ENCODE peak calls at places on chromosomes 3 and 15, in ten cellular contexts. V is mammary epithelial cell, L is Karpas-422, J is neuronal stem cell, W is GM23248, Q is DND-41, Z is K562, O is fibroblast of lung, M is HepG2, N is neural progenitor cell. E is an unnamed sample.

GRCh38 chr3:147705626-147706025 is 296.5 kb downstream of the ZIC1 start:
- DNase-seq in V (no peak), Q (no peak), J (no peak), W (no peak), N (no peak), Z (no peak), L (no peak), M (no peak), O (no peak), E (no peak)

GRCh38 chr3:188037116-188037718 is 116.7 kb upstream of the LPP start:
- DNase-seq in N (peak), J (no peak), V (peak), L (no peak), O (peak), W (peak), M (peak), Z (no peak), Q (no peak), E (peak)

GRCh38 chr3:61807865-61808276 is 246.5 kb downstream of the PTPRG start:
- DNase-seq in M (peak), V (no peak), J (no peak), O (peak), Q (no peak), Z (no peak), W (no peak), L (no peak), N (peak), E (no peak)

GRCh38 chr3:184636774-184637316 is 75.0 kb downstream of the MAGEF1 start:
- DNase-seq in N (peak), J (no peak), W (peak), M (no peak), Q (no peak), V (peak), L (no peak), O (peak), Z (no peak), E (peak)

GRCh38 chr15:27498700-27499099 is 527.7 kb downstream of the GABRG3 start:
- DNase-seq in V (no peak), O (no peak), M (no peak), N (no peak), Z (peak), Q (no peak), J (no peak), W (no peak), L (no peak), E (no peak)

GRCh38 chr15:72068826-72069225 is 49.1 kb downstream of the MYO9A start:
- DNase-seq in J (no peak), O (no peak), Z (no peak), M (no peak), L (peak), Q (no peak), N (no peak), W (no peak), V (no peak), E (no peak)

GRCh38 chr3:45978348-45978747 is 17.3 kb downstream of the FYCO1 start:
- DNase-seq in N (no peak), J (no peak), M (no peak), V (peak), W (no peak), L (no peak), Z (no peak), O (no peak), Q (peak), E (no peak)

GRCh38 chr3:162338514-162338913 is 841.9 kb downstream of the OTOL1 start:
- DNase-seq in W (no peak), J (no peak), M (no peak), O (peak), Z (no peak), L (no peak), V (no peak), N (no peak), Q (no peak), E (no peak)

GRCh38 chr3:37940242-37940908 is 50.2 kb upstream of the VILL start:
- DNase-seq in Q (no peak), N (no peak), L (no peak), Z (no peak), W (no peak), J (no peak), V (no peak), O (no peak), M (no peak), E (no peak)

GRCh38 chr15:90436952-90437351 is 48.9 kb downstream of the IQGAP1 start:
- DNase-seq in J (no peak), M (no peak), N (no peak), W (no peak), O (no peak), Q (no peak), L (no peak), V (no peak), Z (no peak), E (no peak)

GRCh38 chr3:134001251-134001650 is 28.5 kb downstream of the SLCO2A1 start:
- DNase-seq in Q (no peak), V (no peak), W (no peak), L (no peak), M (no peak), N (no peak), J (no peak), O (no peak), Z (no peak), E (no peak)

GRCh38 chr3:116059421-116060096 is 385.7 kb downstream of the LSAMP start:
- DNase-seq in W (peak), Z (peak), J (no peak), L (no peak), M (peak), N (peak), V (peak), O (peak), Q (no peak), E (peak)

GRCh38 chr3:72047472-72047871 is 262.5 kb upstream of the PROK2 start:
- DNase-seq in M (no peak), Q (no peak), N (no peak), Z (no peak), W (no peak), O (peak), V (peak), L (no peak), J (no peak), E (no peak)

GRCh38 chr3:36796896-36797295 is 32.5 kb upstream of the DCLK3 start:
- DNase-seq in Z (no peak), N (no peak), Q (no peak), J (no peak), M (no peak), O (peak), W (peak), L (no peak), V (peak), E (no peak)

GRCh38 chr3:54889731-54890130 is 38.1 kb downstream of the LRTM1 start:
- DNase-seq in W (no peak), M (no peak), V (no peak), N (no peak), O (no peak), Z (no peak), J (no peak), Q (no peak), L (no peak), E (no peak)

GRCh38 chr3:31145062-31145461 is 250.6 kb upstream of the GADL1 start:
- DNase-seq in M (no peak), V (no peak), Q (no peak), J (no peak), O (no peak), N (no peak), Z (no peak), L (no peak), W (no peak), E (no peak)

GRCh38 chr15:63833246-63833696 is 477 bp downstream of the HERC1 start:
- DNase-seq in J (peak), Q (peak), Z (peak), W (peak), L (peak), V (peak), M (no peak), O (peak), N (peak), E (no peak)

GRCh38 chr3:108509263-108509662 is 1.1 kb downstream of the MYH15 start:
- DNase-seq in M (no peak), Z (no peak), W (no peak), Q (no peak), V (no peak), O (no peak), N (no peak), L (no peak), J (no peak), E (no peak)

GRCh38 chr15:64642875-64643274 is 132.5 kb downstream of the RBPMS2 start:
- DNase-seq in J (no peak), L (no peak), Q (no peak), Z (no peak), M (peak), W (no peak), V (no peak), N (no peak), O (no peak), E (no peak)

GRCh38 chr15:87419341-87419740 is 837.2 kb downstream of the NTRK3 start:
- DNase-seq in V (peak), Q (no peak), L (no peak), N (no peak), O (peak), W (no peak), J (no peak), Z (no peak), M (no peak), E (no peak)

GRCh38 chr15:38398134-38398533 is 55.8 kb upstream of the FAM98B start:
- DNase-seq in O (peak), N (no peak), V (peak), M (peak), L (no peak), W (peak), Q (no peak), J (no peak), Z (no peak), E (no peak)

GRCh38 chr15:90191795-90192494 is 9.2 kb upstream of the SEMA4B start:
- DNase-seq in N (no peak), Z (peak), W (no peak), O (peak), Q (peak), V (peak), J (no peak), M (peak), L (peak), E (no peak)

GRCh38 chr3:70737656-70738309 is 425.3 kb upstream of the MDFIC2 start:
- DNase-seq in N (no peak), Z (no peak), W (no peak), L (no peak), J (no peak), V (no peak), M (peak), O (no peak), Q (no peak), E (no peak)

GRCh38 chr3:24139463-24140412 is 194.7 kb downstream of the NR1D2 start:
- DNase-seq in Q (no peak), Z (no peak), J (no peak), L (no peak), O (no peak), W (no peak), M (no peak), V (no peak), N (no peak), E (no peak)

GRCh38 chr15:47484119-47484518 is 233.2 kb upstream of the SEMA6D start:
- DNase-seq in V (no peak), W (no peak), M (no peak), O (peak), N (no peak), L (no peak), Z (no peak), J (no peak), Q (no peak), E (no peak)

GRCh38 chr3:36647423-36647853 is 116.9 kb downstream of the DCLK3 start:
- DNase-seq in J (no peak), L (no peak), M (no peak), V (no peak), Q (no peak), O (peak), N (no peak), Z (peak), W (peak), E (no peak)

GRCh38 chr3:111737056-111737711 is 121.9 kb upstream of the PHLDB2 start:
- DNase-seq in Q (no peak), O (no peak), V (no peak), Z (no peak), M (no peak), N (no peak), L (no peak), W (no peak), J (no peak), E (no peak)

GRCh38 chr15:72227192-72227586 is 3.8 kb downstream of the PKM start:
- DNase-seq in M (peak), V (peak), O (peak), N (no peak), Z (peak), J (no peak), W (peak), L (no peak), Q (peak), E (no peak)

GRCh38 chr3:41159581-41160189 is 39.6 kb upstream of the CTNNB1 start:
- DNase-seq in O (no peak), Z (no peak), M (no peak), W (no peak), V (peak), J (no peak), L (no peak), N (no peak), Q (no peak), E (no peak)

GRCh38 chr3:107574650-107575049 is 51.9 kb downstream of the BBX start:
- DNase-seq in Z (peak), Q (no peak), W (peak), N (peak), L (peak), V (peak), J (no peak), M (peak), O (peak), E (no peak)

GRCh38 chr3:52535411-52536111 is 844 bp upstream of the UQCC5 start:
- DNase-seq in Z (no peak), J (no peak), M (no peak), N (no peak), O (no peak), Q (peak), W (no peak), L (no peak), V (no peak), E (no peak)

GRCh38 chr3:62562017-62562416 is 188.7 kb upstream of the FEZF2 start:
- DNase-seq in W (peak), Z (no peak), M (no peak), Q (no peak), V (no peak), O (peak), J (no peak), L (no peak), N (no peak), E (no peak)

GRCh38 chr3:194330579-194330978 is 20.5 kb downstream of the CPN2 start:
- DNase-seq in J (no peak), Q (no peak), N (no peak), O (peak), V (peak), W (peak), M (no peak), L (no peak), Z (no peak), E (no peak)

GRCh38 chr3:52537726-52538421 is 1.5 kb downstream of the UQCC5 start:
- DNase-seq in N (no peak), V (no peak), Z (no peak), M (no peak), J (no peak), W (peak), Q (peak), L (no peak), O (no peak), E (no peak)

GRCh38 chr15:99210334-99210733 is 39.0 kb downstream of the TTC23 start:
- DNase-seq in M (no peak), O (no peak), L (no peak), V (no peak), Q (no peak), Z (no peak), N (no peak), W (no peak), J (no peak), E (no peak)

GRCh38 chr3:125119752-125120369 is 64.1 kb upstream of the HEG1 start:
- DNase-seq in L (peak), Q (no peak), Z (no peak), V (no peak), N (no peak), J (no peak), M (no peak), W (no peak), O (no peak), E (no peak)
- H3K9ac ChIP-seq in L (peak), Q (no peak), Z (no peak), V (no peak), N (no peak), J (no peak), M (no peak), W (no peak), O (no peak), E (peak)

DNA sequence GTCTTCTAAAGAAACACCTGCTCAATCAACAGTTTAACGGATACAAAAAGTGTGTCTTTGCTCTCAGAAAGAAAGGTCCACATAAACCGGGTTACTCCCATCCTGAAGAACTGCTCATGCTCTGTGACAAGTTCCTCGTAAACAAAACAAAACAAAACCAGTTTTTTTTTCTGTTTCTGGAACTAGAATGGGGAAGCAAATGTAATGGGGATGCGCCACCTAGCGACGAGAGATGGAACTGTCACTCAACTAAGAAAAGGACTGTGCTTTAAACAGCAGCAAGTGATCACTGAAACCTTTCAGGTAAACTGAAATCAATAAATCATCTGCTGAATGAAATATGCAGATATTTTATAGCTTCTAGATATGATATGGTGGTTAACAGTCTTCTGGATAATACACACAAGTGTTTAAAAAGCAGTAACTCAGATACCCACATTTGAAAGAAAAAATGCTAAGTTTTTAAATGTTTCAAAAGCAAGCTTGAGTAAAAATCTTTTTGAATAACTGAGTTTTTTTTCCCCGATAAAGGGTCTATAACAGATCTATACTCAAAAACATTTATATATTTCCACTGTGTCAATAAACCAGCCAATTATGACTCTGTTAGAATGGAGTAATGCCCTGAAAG is 10.9 kb downstream of the TM2D3 start:
- DNase-seq in W (peak), N (peak), O (peak), V (peak), Q (peak), M (peak), J (peak), Z (peak), L (peak), E (peak)
- H3K9ac ChIP-seq in W (peak), N (no peak), O (no peak), V (no peak), Q (no peak), M (no peak), J (no peak), Z (no peak), L (no peak), E (no peak)

DNA sequence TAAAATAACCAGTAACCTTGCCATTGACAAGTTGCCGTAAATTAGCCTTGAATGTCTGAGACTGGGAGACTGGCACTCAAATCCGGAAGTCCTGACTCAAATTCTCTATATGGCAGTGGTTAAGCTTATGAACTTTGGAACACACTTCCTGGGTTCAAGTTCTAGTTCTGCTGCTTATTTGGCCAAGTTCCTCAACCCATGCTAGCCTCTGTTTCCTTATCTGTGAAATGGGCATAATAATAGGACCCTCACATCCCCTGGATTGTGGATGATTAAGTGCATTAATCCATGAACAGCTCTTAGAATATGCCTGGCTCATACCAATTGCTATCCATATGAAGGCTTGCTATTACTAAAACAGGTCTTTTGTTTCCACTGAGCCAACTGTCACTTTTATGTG is 311.5 kb downstream of the EDEM1 start:
- DNase-seq in J (no peak), Z (no peak), W (no peak), M (no peak), Q (no peak), N (no peak), V (no peak), L (no peak), O (no peak), E (no peak)
- H3K9ac ChIP-seq in J (no peak), Z (no peak), W (no peak), M (no peak), Q (no peak), N (no peak), V (no peak), L (peak), O (no peak), E (no peak)

DNA sequence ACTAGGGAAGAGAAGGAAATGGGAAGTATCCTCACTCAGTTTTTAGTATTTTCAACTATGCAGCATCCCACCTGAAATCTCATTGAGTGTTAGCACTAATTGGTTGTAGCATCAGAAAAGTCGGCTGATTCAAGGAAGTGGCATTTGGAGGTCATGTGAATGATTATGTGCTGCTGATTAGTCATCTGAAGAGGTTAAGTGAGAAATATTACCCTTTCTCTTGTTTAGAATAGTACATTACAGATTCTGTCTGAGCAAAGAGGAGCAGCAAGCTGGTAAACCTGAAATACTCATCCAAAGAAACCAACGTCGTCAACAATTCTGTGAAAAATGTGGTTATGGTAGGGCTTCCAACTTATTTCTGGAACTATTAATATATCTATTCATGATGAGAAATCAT is 1024.9 kb downstream of the TUSC7 start:
- DNase-seq in V (no peak), W (peak), M (no peak), J (no peak), L (no peak), O (peak), Z (no peak), Q (no peak), N (no peak), E (no peak)
- H3K9ac ChIP-seq in V (no peak), W (no peak), M (no peak), J (no peak), L (no peak), O (no peak), Z (no peak), Q (no peak), N (no peak), E (no peak)

DNA sequence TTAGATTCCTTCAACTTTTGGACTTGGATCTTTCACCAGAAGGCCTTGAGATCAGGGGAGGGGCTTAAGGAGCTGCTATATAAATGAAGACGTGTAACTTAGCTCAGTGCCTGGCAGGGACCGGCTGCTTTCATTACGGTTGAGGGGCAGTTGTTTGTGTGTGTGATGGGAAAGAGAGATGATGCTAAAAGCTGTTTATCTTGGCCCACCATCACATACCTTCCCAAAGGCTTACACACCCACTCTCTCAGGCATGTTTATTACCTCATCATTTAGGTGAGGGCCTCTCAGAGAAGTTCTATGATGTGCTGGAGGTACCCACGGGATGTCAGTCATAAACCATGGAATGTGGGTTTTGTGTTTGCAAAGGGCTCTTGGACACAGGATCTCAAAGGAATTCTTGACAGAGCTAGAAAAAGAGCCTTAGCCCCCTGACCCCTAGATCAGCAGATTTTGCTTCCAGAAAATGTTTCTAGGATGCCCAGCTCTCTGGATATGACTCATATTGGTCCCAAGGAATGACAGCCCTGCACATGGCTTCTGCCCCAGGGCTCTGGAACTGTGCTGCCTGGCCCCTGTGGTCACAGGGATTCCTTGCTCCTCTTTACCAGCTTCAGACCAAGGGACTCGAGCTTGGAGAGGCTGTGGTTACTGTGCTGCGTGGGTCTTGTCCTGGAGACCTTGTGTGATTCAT is 15.9 kb upstream of the SMAD3 start:
- DNase-seq in L (no peak), J (no peak), W (peak), M (peak), V (peak), O (peak), Q (no peak), Z (no peak), N (no peak), E (no peak)
- H3K9ac ChIP-seq in L (no peak), J (no peak), W (peak), M (peak), V (peak), O (peak), Q (no peak), Z (no peak), N (no peak), E (no peak)

GRCh38 chr3:11770105-11770476 is 76.6 kb downstream of the TAMM41 start:
- DNase-seq in L (peak), Q (no peak), W (peak), O (no peak), M (no peak), Z (no peak), V (no peak), N (no peak), J (no peak), E (no peak)
- H3K9ac ChIP-seq in L (peak), Q (peak), W (no peak), O (no peak), M (no peak), Z (no peak), V (peak), N (no peak), J (no peak), E (no peak)

E was measured in NT2/D1.